ENCODE peak calls at places on chromosomes 4 and X, in ten cellular contexts. L is brain microvascular endothelial cell; F is ureter; H is activated CD4-positive, alpha-beta T cell treated with anti-CD3 and anti-CD28 coated beads, Interleukin-2, amount 50 U/mL, for 4 hours; Z is adipocyte; S is CD14-positive monocyte; W is activated naive CD8-positive, alpha-beta T cell treated with anti-CD3 and anti-CD28 coated beads, Interleukin-2, amount 10 ng/mL, durations not matched to agents 7 days and 5 days; G is breast epithelium; V is NCI-H510A treated with DMSO at 0.1 percent for 48 hours; B is NCI-H1105 treated with DMSO at 0.1 percent for 48 hours. I is an unnamed sample.

GRCh38 chr4:87851332-87851731 is 18.6 kb downstream of the MEPE start:
- DNase-seq in F (no peak), G (no peak), W (no peak), H (no peak), L (no peak), S (peak), B (no peak), Z (no peak), V (no peak), I (no peak)

GRCh38 chr4:39083164-39083563 is 21.1 kb downstream of the KLHL5 start:
- DNase-seq in W (no peak), B (no peak), V (no peak), L (peak), G (no peak), Z (peak), F (no peak), S (no peak), H (no peak), I (no peak)

GRCh38 chr4:141675384-141675783 is 39.0 kb downstream of the IL15 start:
- DNase-seq in V (no peak), F (no peak), G (no peak), B (no peak), S (no peak), Z (no peak), W (no peak), L (no peak), H (no peak), I (no peak)

GRCh38 chr4:71608674-71609062 is 175.2 kb downstream of the GC start:
- DNase-seq in Z (no peak), V (no peak), H (no peak), S (no peak), W (no peak), L (no peak), B (no peak), F (no peak), G (no peak), I (no peak)

GRCh38 chr4:79150820-79151416 is 174.9 kb downstream of the NAA11 start:
- DNase-seq in G (no peak), L (no peak), S (no peak), F (no peak), B (no peak), H (no peak), Z (no peak), V (no peak), W (no peak), I (no peak)

GRCh38 chr4:6557856-6558255 is 17.1 kb upstream of the MAN2B2 start:
- DNase-seq in S (no peak), Z (no peak), B (no peak), G (no peak), F (no peak), W (no peak), V (no peak), H (no peak), L (no peak), I (no peak)

GRCh38 chr4:7826176-7826908 is 113.3 kb downstream of the AFAP1 start:
- DNase-seq in Z (no peak), L (no peak), W (no peak), H (no peak), V (no peak), B (no peak), G (no peak), S (no peak), F (no peak), I (no peak)

GRCh38 chrX:150032742-150033141 is 94.5 kb upstream of the EOLA2 start:
- DNase-seq in Z (peak), F (no peak), W (no peak), G (no peak), S (no peak), B (no peak), V (no peak), H (no peak), L (peak), I (no peak)

GRCh38 chr4:1613099-1613495 is 71.0 kb downstream of the FAM53A start:
- DNase-seq in V (no peak), H (no peak), F (no peak), B (no peak), S (no peak), W (no peak), G (no peak), Z (no peak), L (no peak), I (no peak)

I was measured in ascending aorta.